ENCODE peak calls at places on chromosomes 1 and 21, in eight cellular contexts. One of them, this sample, is unnamed.

GRCh38 chr1:222334026-222334680 is 213.8 kb downstream of the HHIPL2 start:
- DNase-seq in naive thymus-derived CD4-positive, alpha-beta T cell: no peak
- DNase-seq in endothelial cell: no peak
- DNase-seq in stimulated activated naive CD8-positive, alpha-beta T cell treated with anti-CD3 and anti-CD28 coated beads, Interleukin-15, amount 100 ng/mL, for 72 hours: no peak
- DNase-seq in immature natural killer cell: no peak
- DNase-seq in AG08396: peak
- DNase-seq in GM04504: no peak
- DNase-seq in AG08395: peak
- DNase-seq in this sample: peak

GRCh38 chr1:17155257-17155895 is 36.1 kb upstream of the PADI2 start:
- DNase-seq in AG08395: no peak
- DNase-seq in stimulated activated naive CD8-positive, alpha-beta T cell treated with anti-CD3 and anti-CD28 coated beads, Interleukin-15, amount 100 ng/mL, for 72 hours: no peak
- DNase-seq in GM04504: no peak
- DNase-seq in naive thymus-derived CD4-positive, alpha-beta T cell: no peak
- DNase-seq in immature natural killer cell: no peak
- DNase-seq in AG08396: no peak
- DNase-seq in endothelial cell: no peak
- DNase-seq in this sample: no peak

GRCh38 chr1:46489169-46489637 is 433 bp upstream of the DMBX1 start:
- DNase-seq in AG08396: no peak
- DNase-seq in naive thymus-derived CD4-positive, alpha-beta T cell: no peak
- DNase-seq in GM04504: no peak
- DNase-seq in endothelial cell: no peak
- DNase-seq in AG08395: no peak
- DNase-seq in stimulated activated naive CD8-positive, alpha-beta T cell treated with anti-CD3 and anti-CD28 coated beads, Interleukin-15, amount 100 ng/mL, for 72 hours: peak
- DNase-seq in immature natural killer cell: no peak
- DNase-seq in this sample: no peak

GRCh38 chr21:15764878-15765277 is 35.1 kb downstream of the USP25 start:
- DNase-seq in endothelial cell: no peak
- DNase-seq in naive thymus-derived CD4-positive, alpha-beta T cell: no peak
- DNase-seq in stimulated activated naive CD8-positive, alpha-beta T cell treated with anti-CD3 and anti-CD28 coated beads, Interleukin-15, amount 100 ng/mL, for 72 hours: no peak
- DNase-seq in immature natural killer cell: no peak
- DNase-seq in AG08396: no peak
- DNase-seq in GM04504: no peak
- DNase-seq in AG08395: no peak
- DNase-seq in this sample: no peak

GRCh38 chr1:109625601-109626560 is 6.2 kb downstream of the AMPD2 start:
- DNase-seq in AG08396: no peak
- DNase-seq in immature natural killer cell: no peak
- DNase-seq in stimulated activated naive CD8-positive, alpha-beta T cell treated with anti-CD3 and anti-CD28 coated beads, Interleukin-15, amount 100 ng/mL, for 72 hours: no peak
- DNase-seq in endothelial cell: no peak
- DNase-seq in GM04504: no peak
- DNase-seq in naive thymus-derived CD4-positive, alpha-beta T cell: no peak
- DNase-seq in AG08395: no peak
- DNase-seq in this sample: no peak

GRCh38 chr1:115052454-115053083 is 22.9 kb downstream of the TSHB start:
- DNase-seq in immature natural killer cell: peak
- DNase-seq in stimulated activated naive CD8-positive, alpha-beta T cell treated with anti-CD3 and anti-CD28 coated beads, Interleukin-15, amount 100 ng/mL, for 72 hours: peak
- DNase-seq in GM04504: no peak
- DNase-seq in endothelial cell: peak
- DNase-seq in naive thymus-derived CD4-positive, alpha-beta T cell: peak
- DNase-seq in AG08395: peak
- DNase-seq in AG08396: peak
- DNase-seq in this sample: no peak

GRCh38 chr21:45511007-45511406 is 31.2 kb downstream of the SLC19A1 start:
- DNase-seq in AG08396: no peak
- DNase-seq in endothelial cell: no peak
- DNase-seq in immature natural killer cell: no peak
- DNase-seq in naive thymus-derived CD4-positive, alpha-beta T cell: no peak
- DNase-seq in AG08395: no peak
- DNase-seq in GM04504: no peak
- DNase-seq in stimulated activated naive CD8-positive, alpha-beta T cell treated with anti-CD3 and anti-CD28 coated beads, Interleukin-15, amount 100 ng/mL, for 72 hours: no peak
- DNase-seq in this sample: no peak

GRCh38 chr1:15129944-15130343 is 23.6 kb upstream of the TMEM51 start:
- DNase-seq in AG08396: no peak
- DNase-seq in endothelial cell: no peak
- DNase-seq in GM04504: no peak
- DNase-seq in naive thymus-derived CD4-positive, alpha-beta T cell: no peak
- DNase-seq in immature natural killer cell: no peak
- DNase-seq in AG08395: no peak
- DNase-seq in stimulated activated naive CD8-positive, alpha-beta T cell treated with anti-CD3 and anti-CD28 coated beads, Interleukin-15, amount 100 ng/mL, for 72 hours: no peak
- DNase-seq in this sample: no peak

GRCh38 chr21:46362946-46363345 is 39.0 kb downstream of the PCNT start:
- DNase-seq in naive thymus-derived CD4-positive, alpha-beta T cell: no peak
- DNase-seq in AG08395: no peak
- DNase-seq in stimulated activated naive CD8-positive, alpha-beta T cell treated with anti-CD3 and anti-CD28 coated beads, Interleukin-15, amount 100 ng/mL, for 72 hours: no peak
- DNase-seq in immature natural killer cell: no peak
- DNase-seq in GM04504: no peak
- DNase-seq in endothelial cell: no peak
- DNase-seq in AG08396: no peak
- DNase-seq in this sample: no peak

GRCh38 chr1:230883964-230884363 is 15.6 kb upstream of the C1orf198 start:
- DNase-seq in naive thymus-derived CD4-positive, alpha-beta T cell: no peak
- DNase-seq in AG08395: no peak
- DNase-seq in stimulated activated naive CD8-positive, alpha-beta T cell treated with anti-CD3 and anti-CD28 coated beads, Interleukin-15, amount 100 ng/mL, for 72 hours: no peak
- DNase-seq in endothelial cell: no peak
- DNase-seq in AG08396: no peak
- DNase-seq in GM04504: no peak
- DNase-seq in immature natural killer cell: no peak
- DNase-seq in this sample: no peak

GRCh38 chr1:218739426-218739825 is 394.3 kb downstream of the TGFB2 start:
- DNase-seq in endothelial cell: no peak
- DNase-seq in GM04504: no peak
- DNase-seq in stimulated activated naive CD8-positive, alpha-beta T cell treated with anti-CD3 and anti-CD28 coated beads, Interleukin-15, amount 100 ng/mL, for 72 hours: no peak
- DNase-seq in AG08395: no peak
- DNase-seq in naive thymus-derived CD4-positive, alpha-beta T cell: no peak
- DNase-seq in AG08396: no peak
- DNase-seq in immature natural killer cell: no peak
- DNase-seq in this sample: peak

GRCh38 chr1:94709891-94710581 is 110.1 kb upstream of the SLC44A3 start:
- DNase-seq in endothelial cell: no peak
- DNase-seq in naive thymus-derived CD4-positive, alpha-beta T cell: no peak
- DNase-seq in AG08396: no peak
- DNase-seq in stimulated activated naive CD8-positive, alpha-beta T cell treated with anti-CD3 and anti-CD28 coated beads, Interleukin-15, amount 100 ng/mL, for 72 hours: no peak
- DNase-seq in AG08395: peak
- DNase-seq in GM04504: no peak
- DNase-seq in immature natural killer cell: no peak
- DNase-seq in this sample: no peak

GRCh38 chr1:54287176-54287650 is 87.2 kb downstream of the MRPL37 start:
- DNase-seq in immature natural killer cell: peak
- DNase-seq in GM04504: peak
- DNase-seq in stimulated activated naive CD8-positive, alpha-beta T cell treated with anti-CD3 and anti-CD28 coated beads, Interleukin-15, amount 100 ng/mL, for 72 hours: peak
- DNase-seq in AG08396: peak
- DNase-seq in endothelial cell: no peak
- DNase-seq in AG08395: peak
- DNase-seq in naive thymus-derived CD4-positive, alpha-beta T cell: peak
- DNase-seq in this sample: peak

GRCh38 chr1:102097451-102097850 is 100.7 kb upstream of the OLFM3 start:
- DNase-seq in AG08395: no peak
- DNase-seq in immature natural killer cell: no peak
- DNase-seq in endothelial cell: no peak
- DNase-seq in GM04504: no peak
- DNase-seq in AG08396: no peak
- DNase-seq in stimulated activated naive CD8-positive, alpha-beta T cell treated with anti-CD3 and anti-CD28 coated beads, Interleukin-15, amount 100 ng/mL, for 72 hours: no peak
- DNase-seq in naive thymus-derived CD4-positive, alpha-beta T cell: no peak
- DNase-seq in this sample: no peak

GRCh38 chr1:151292207-151293030 is 10.3 kb downstream of the ZNF687 start:
- DNase-seq in naive thymus-derived CD4-positive, alpha-beta T cell: no peak
- DNase-seq in AG08395: no peak
- DNase-seq in stimulated activated naive CD8-positive, alpha-beta T cell treated with anti-CD3 and anti-CD28 coated beads, Interleukin-15, amount 100 ng/mL, for 72 hours: no peak
- DNase-seq in immature natural killer cell: peak
- DNase-seq in endothelial cell: no peak
- DNase-seq in GM04504: no peak
- DNase-seq in AG08396: no peak
- DNase-seq in this sample: no peak

GRCh38 chr1:48572632-48573258 is 100.7 kb upstream of the SPATA6 start:
- DNase-seq in AG08395: peak
- DNase-seq in GM04504: peak
- DNase-seq in naive thymus-derived CD4-positive, alpha-beta T cell: no peak
- DNase-seq in AG08396: peak
- DNase-seq in stimulated activated naive CD8-positive, alpha-beta T cell treated with anti-CD3 and anti-CD28 coated beads, Interleukin-15, amount 100 ng/mL, for 72 hours: peak
- DNase-seq in endothelial cell: peak
- DNase-seq in immature natural killer cell: no peak
- DNase-seq in this sample: peak

GRCh38 chr1:202624781-202625108 is 85.5 kb downstream of the SYT2 start:
- DNase-seq in AG08395: no peak
- DNase-seq in immature natural killer cell: no peak
- DNase-seq in AG08396: no peak
- DNase-seq in endothelial cell: no peak
- DNase-seq in naive thymus-derived CD4-positive, alpha-beta T cell: no peak
- DNase-seq in stimulated activated naive CD8-positive, alpha-beta T cell treated with anti-CD3 and anti-CD28 coated beads, Interleukin-15, amount 100 ng/mL, for 72 hours: no peak
- DNase-seq in GM04504: no peak
- DNase-seq in this sample: no peak

GRCh38 chr1:82646336-82646735 is 845.6 kb downstream of the ADGRL2 start:
- DNase-seq in stimulated activated naive CD8-positive, alpha-beta T cell treated with anti-CD3 and anti-CD28 coated beads, Interleukin-15, amount 100 ng/mL, for 72 hours: no peak
- DNase-seq in AG08396: no peak
- DNase-seq in endothelial cell: no peak
- DNase-seq in GM04504: no peak
- DNase-seq in immature natural killer cell: no peak
- DNase-seq in AG08395: no peak
- DNase-seq in naive thymus-derived CD4-positive, alpha-beta T cell: no peak
- DNase-seq in this sample: no peak

GRCh38 chr21:41726058-41726558 is 40.7 kb downstream of the RIPK4 start:
- DNase-seq in naive thymus-derived CD4-positive, alpha-beta T cell: no peak
- DNase-seq in immature natural killer cell: no peak
- DNase-seq in AG08395: no peak
- DNase-seq in endothelial cell: peak
- DNase-seq in GM04504: no peak
- DNase-seq in stimulated activated naive CD8-positive, alpha-beta T cell treated with anti-CD3 and anti-CD28 coated beads, Interleukin-15, amount 100 ng/mL, for 72 hours: no peak
- DNase-seq in AG08396: no peak
- DNase-seq in this sample: no peak

GRCh38 chr1:204359474-204360255 is at the start of gene PLEKHA6:
- DNase-seq in AG08395: peak
- DNase-seq in stimulated activated naive CD8-positive, alpha-beta T cell treated with anti-CD3 and anti-CD28 coated beads, Interleukin-15, amount 100 ng/mL, for 72 hours: no peak
- DNase-seq in endothelial cell: no peak
- DNase-seq in GM04504: peak
- DNase-seq in AG08396: peak
- DNase-seq in naive thymus-derived CD4-positive, alpha-beta T cell: no peak
- DNase-seq in immature natural killer cell: no peak
- DNase-seq in this sample: no peak

GRCh38 chr1:228292609-228292911 is 84.7 kb downstream of the OBSCN start:
- DNase-seq in AG08396: no peak
- DNase-seq in AG08395: no peak
- DNase-seq in naive thymus-derived CD4-positive, alpha-beta T cell: no peak
- DNase-seq in GM04504: no peak
- DNase-seq in endothelial cell: no peak
- DNase-seq in immature natural killer cell: no peak
- DNase-seq in stimulated activated naive CD8-positive, alpha-beta T cell treated with anti-CD3 and anti-CD28 coated beads, Interleukin-15, amount 100 ng/mL, for 72 hours: no peak
- DNase-seq in this sample: no peak

GRCh38 chr1:18486195-18486594 is 5.5 kb downstream of the KLHDC7A start:
- DNase-seq in endothelial cell: peak
- DNase-seq in AG08395: no peak
- DNase-seq in immature natural killer cell: no peak
- DNase-seq in AG08396: no peak
- DNase-seq in stimulated activated naive CD8-positive, alpha-beta T cell treated with anti-CD3 and anti-CD28 coated beads, Interleukin-15, amount 100 ng/mL, for 72 hours: no peak
- DNase-seq in GM04504: no peak
- DNase-seq in naive thymus-derived CD4-positive, alpha-beta T cell: no peak
- DNase-seq in this sample: no peak

GRCh38 chr21:41740604-41741252 is 26.1 kb downstream of the RIPK4 start:
- DNase-seq in AG08395: no peak
- DNase-seq in GM04504: no peak
- DNase-seq in endothelial cell: no peak
- DNase-seq in naive thymus-derived CD4-positive, alpha-beta T cell: no peak
- DNase-seq in immature natural killer cell: no peak
- DNase-seq in stimulated activated naive CD8-positive, alpha-beta T cell treated with anti-CD3 and anti-CD28 coated beads, Interleukin-15, amount 100 ng/mL, for 72 hours: no peak
- DNase-seq in AG08396: no peak
- DNase-seq in this sample: no peak

GRCh38 chr1:160405331-160405877 is 5.0 kb downstream of the VANGL2 start:
- DNase-seq in immature natural killer cell: no peak
- DNase-seq in naive thymus-derived CD4-positive, alpha-beta T cell: no peak
- DNase-seq in AG08396: no peak
- DNase-seq in GM04504: no peak
- DNase-seq in stimulated activated naive CD8-positive, alpha-beta T cell treated with anti-CD3 and anti-CD28 coated beads, Interleukin-15, amount 100 ng/mL, for 72 hours: no peak
- DNase-seq in endothelial cell: no peak
- DNase-seq in AG08395: no peak
- DNase-seq in this sample: no peak

GRCh38 chr1:110545492-110545891 is 26.5 kb upstream of the KCNA10 start:
- DNase-seq in AG08395: no peak
- DNase-seq in AG08396: no peak
- DNase-seq in naive thymus-derived CD4-positive, alpha-beta T cell: no peak
- DNase-seq in endothelial cell: no peak
- DNase-seq in stimulated activated naive CD8-positive, alpha-beta T cell treated with anti-CD3 and anti-CD28 coated beads, Interleukin-15, amount 100 ng/mL, for 72 hours: no peak
- DNase-seq in GM04504: no peak
- DNase-seq in immature natural killer cell: no peak
- DNase-seq in this sample: no peak

This sample was measured in skeletal muscle cell.